ENCODE peak calls at places on chromosome 16, in four cellular contexts. C is central memory CD4-positive, alpha-beta T cell; X is EH; W is SHP77. P is an unnamed sample.

GRCh38 chr16:29926675-29927522 is 873 bp upstream of the KCTD13 start:
- DNase-seq in C (no peak), X (peak), W (no peak), P (no peak)

GRCh38 chr16:14549789-14550153 is 80.3 kb downstream of the PARN start:
- DNase-seq in C (no peak), X (no peak), W (no peak), P (no peak)

GRCh38 chr16:77250395-77250794 is 51.2 kb downstream of the SYCE1L start:
- DNase-seq in C (no peak), X (no peak), W (no peak), P (no peak)

GRCh38 chr16:69321080-69321479 is 9.3 kb downstream of the PDF start:
- DNase-seq in C (no peak), X (no peak), W (no peak), P (no peak)

GRCh38 chr16:102060-102855 is 24.2 kb downstream of the MPG start:
- DNase-seq in C (no peak), X (no peak), W (no peak), P (no peak)

GRCh38 chr16:2019500-2019899 is at the start of gene NPW:
- DNase-seq in C (no peak), X (no peak), W (no peak), P (no peak)

GRCh38 chr16:26963109-26963508 is 103.6 kb upstream of the C16orf82 start:
- DNase-seq in C (no peak), X (peak), W (no peak), P (no peak)

GRCh38 chr16:48478418-48478817 is 93.2 kb upstream of the SIAH1 start:
- DNase-seq in C (no peak), X (peak), W (no peak), P (no peak)

GRCh38 chr16:57143125-57143965 is 42.5 kb downstream of the PSME3IP1 start:
- DNase-seq in C (no peak), X (no peak), W (no peak), P (no peak)

GRCh38 chr16:27177031-27177774 is 26.1 kb upstream of the KDM8 start:
- DNase-seq in C (no peak), X (peak), W (no peak), P (no peak)

GRCh38 chr16:751152-752007 is 9.2 kb upstream of the MSLN start:
- DNase-seq in C (no peak), X (no peak), W (no peak), P (no peak)

GRCh38 chr16:66604376-66605176 is at the start of gene CMTM3:
- DNase-seq in C (peak), X (peak), W (peak), P (peak)

GRCh38 chr16:70635356-70636016 is 10.9 kb upstream of the IL34 start:
- DNase-seq in C (no peak), X (peak), W (no peak), P (no peak)

GRCh38 chr16:57700801-57701551 is 6.4 kb downstream of the DRC7 start:
- DNase-seq in C (no peak), X (no peak), W (no peak), P (no peak)

GRCh38 chr16:10942352-10943297 is at the start of gene DEXI:
- DNase-seq in C (peak), X (peak), W (peak), P (peak)

GRCh38 chr16:72996291-72997062 is 51.5 kb downstream of the ZFHX3 start:
- DNase-seq in C (no peak), X (no peak), W (no peak), P (no peak)

GRCh38 chr16:50742521-50743150 is 750 bp downstream of the CYLD start:
- DNase-seq in C (peak), X (peak), W (no peak), P (peak)

GRCh38 chr16:50884066-50884860 is 142.4 kb downstream of the CYLD start:
- DNase-seq in C (no peak), X (no peak), W (no peak), P (peak)

GRCh38 chr16:46573008-46573833 is 48.0 kb downstream of the SHCBP1 start:
- DNase-seq in C (no peak), X (peak), W (no peak), P (no peak)

GRCh38 chr16:84485255-84486010 is 19.0 kb downstream of the MEAK7 start:
- DNase-seq in C (no peak), X (no peak), W (no peak), P (no peak)

GRCh38 chr16:13902677-13903076 is 17.3 kb upstream of the ERCC4 start:
- DNase-seq in C (no peak), X (peak), W (no peak), P (no peak)

GRCh38 chr16:81521141-81521626 is 76.6 kb downstream of the CMIP start:
- DNase-seq in C (peak), X (no peak), W (no peak), P (no peak)

GRCh38 chr16:78562156-78562555 is 462.7 kb downstream of the WWOX start:
- DNase-seq in C (no peak), X (no peak), W (peak), P (no peak)

GRCh38 chr16:964696-965395 is 5.9 kb downstream of the LMF1 start:
- DNase-seq in C (peak), X (peak), W (no peak), P (no peak)

GRCh38 chr16:50547340-50547865 is 793 bp upstream of the NKD1 start:
- DNase-seq in C (peak), X (peak), W (no peak), P (peak)

GRCh38 chr16:67277294-67277998 is 1.9 kb upstream of the PLEKHG4 start:
- DNase-seq in C (no peak), X (peak), W (no peak), P (no peak)

GRCh38 chr16:81879625-81880024 is 100.5 kb downstream of the PLCG2 start:
- DNase-seq in C (no peak), X (no peak), W (no peak), P (no peak)

GRCh38 chr16:66677836-66678235 is 18.7 kb downstream of the CMTM4 start:
- DNase-seq in C (no peak), X (no peak), W (no peak), P (no peak)